ENCODE peak calls at places on chromosomes 6 and 20, in four cellular contexts. Q is GM23338, Y is SK-N-SH, R is K562. A is an unnamed sample.

GRCh38 chr20:37194616-37195015 is 15.3 kb upstream of the MROH8 start:
- DNase-seq in Q (no peak), Y (no peak), R (no peak), A (no peak)

GRCh38 chr6:17015144-17015543 is 86.7 kb upstream of the STMND1 start:
- DNase-seq in Q (no peak), Y (no peak), R (no peak), A (no peak)

GRCh38 chr6:121430514-121431460 is 4.7 kb upstream of the GJA1 start:
- DNase-seq in Q (peak; percentile 70), Y (peak; percentile 50), R (no peak), A (no peak)

GRCh38 chr20:36666181-36666740 is 20.3 kb upstream of the SLA2 start:
- DNase-seq in Q (no peak), Y (no peak), R (no peak), A (no peak)

GRCh38 chr20:62056377-62056776 is 9.3 kb downstream of the TAF4 start:
- DNase-seq in Q (no peak), Y (no peak), R (no peak), A (no peak)

GRCh38 chr20:13212750-13213149 is 8.3 kb upstream of the ISM1 start:
- DNase-seq in Q (no peak), Y (no peak), R (no peak), A (no peak)

GRCh38 chr20:7806831-7807230 is 133.4 kb downstream of the HAO1 start:
- DNase-seq in Q (no peak), Y (no peak), R (no peak), A (no peak)

GRCh38 chr20:57573893-57574292 is 13.0 kb downstream of the PCK1 start:
- DNase-seq in Q (peak; percentile 50), Y (no peak), R (peak; percentile 65), A (no peak)

GRCh38 chr6:113586413-113586812 is 270.7 kb upstream of the MARCKS start:
- DNase-seq in Q (no peak), Y (no peak), R (no peak), A (no peak)

GRCh38 chr20:23684261-23684660 is 4.6 kb downstream of the CST4 start:
- DNase-seq in Q (no peak), Y (no peak), R (no peak), A (no peak)

GRCh38 chr6:165636415-165637048 is 26.5 kb downstream of the PDE10A start:
- DNase-seq in Q (peak; percentile 85), Y (no peak), R (no peak), A (no peak)

GRCh38 chr6:43093361-43094289 is 17.5 kb downstream of the PTK7 start:
- DNase-seq in Q (peak; percentile 54), Y (no peak), R (peak; percentile 68), A (peak; percentile 64)

GRCh38 chr6:146861716-146862115 is 262.9 kb downstream of the ADGB start:
- DNase-seq in Q (no peak), Y (no peak), R (no peak), A (no peak)

GRCh38 chr20:38926934-38927616 is 858 bp downstream of the FAM83D start:
- DNase-seq in Q (no peak), Y (no peak), R (no peak), A (no peak)

GRCh38 chr6:158958504-158959386 is 41.3 kb downstream of the RSPH3 start:
- DNase-seq in Q (no peak), Y (no peak), R (no peak), A (no peak)

GRCh38 chr20:1508576-1508975 is 17.4 kb upstream of the SIRPB2 start:
- DNase-seq in Q (no peak), Y (no peak), R (no peak), A (no peak)

GRCh38 chr20:15976047-15976731 is 597.1 kb downstream of the KIF16B start:
- DNase-seq in Q (peak; percentile 85), Y (no peak), R (no peak), A (no peak)

GRCh38 chr20:50895111-50895830 is 36.0 kb downstream of the ADNP start:
- DNase-seq in Q (no peak), Y (no peak), R (no peak), A (no peak)

GRCh38 chr6:41715779-41716515 is 19.5 kb downstream of the TFEB start:
- DNase-seq in Q (no peak), Y (no peak), R (no peak), A (no peak)

GRCh38 chr20:24701668-24702067 is 232.2 kb downstream of the SYNDIG1 start:
- DNase-seq in Q (no peak), Y (no peak), R (no peak), A (no peak)

GRCh38 chr6:160667854-160668481 is 3.9 kb upstream of the LPA start:
- DNase-seq in Q (peak; percentile 63), Y (peak; percentile 26), R (peak; percentile 70), A (peak; percentile 25)

GRCh38 chr6:111765681-111766523 is 107.3 kb downstream of the FYN start:
- DNase-seq in Q (no peak), Y (no peak), R (no peak), A (no peak)

GRCh38 chr20:38997622-38998021 is 35.5 kb downstream of the DHX35 start:
- DNase-seq in Q (peak; percentile 17), Y (no peak), R (peak; percentile 62), A (no peak)

GRCh38 chr6:37860226-37860839 is 40.8 kb downstream of the ZFAND3 start:
- DNase-seq in Q (peak; percentile 77), Y (peak; percentile 31), R (no peak), A (no peak)

GRCh38 chr20:57006411-57007170 is 259.9 kb downstream of the BMP7 start:
- DNase-seq in Q (no peak), Y (no peak), R (no peak), A (no peak)

GRCh38 chr6:109308018-109308492 is 74.2 kb downstream of the CD164 start:
- DNase-seq in Q (no peak), Y (no peak), R (peak; percentile 75), A (peak; percentile 27)

GRCh38 chr20:63741676-63742380 is 2.3 kb downstream of the SLC2A4RG start:
- DNase-seq in Q (no peak), Y (no peak), R (peak; percentile 12), A (no peak)

GRCh38 chr6:14088600-14089168 is 28.9 kb upstream of the CD83 start:
- DNase-seq in Q (no peak), Y (no peak), R (no peak), A (no peak)

GRCh38 chr6:336159-337114 is 44.1 kb downstream of the DUSP22 start:
- DNase-seq in Q (no peak), Y (no peak), R (no peak), A (no peak)

GRCh38 chr6:5173862-5174643 is 86.7 kb downstream of the LYRM4 start:
- DNase-seq in Q (peak; percentile 33), Y (no peak), R (no peak), A (no peak)

GRCh38 chr6:149846321-149846720 is 17.8 kb downstream of the LRP11 start:
- DNase-seq in Q (no peak), Y (no peak), R (no peak), A (no peak)

GRCh38 chr20:29762620-29763019 is 1494.8 kb upstream of the DEFB115 start:
- DNase-seq in Q (no peak), Y (no peak), R (no peak), A (no peak)

GRCh38 chr20:14879020-14879697 is 541.7 kb upstream of the FLRT3 start:
- DNase-seq in Q (no peak), Y (no peak), R (no peak), A (peak; percentile 30)

DNA sequence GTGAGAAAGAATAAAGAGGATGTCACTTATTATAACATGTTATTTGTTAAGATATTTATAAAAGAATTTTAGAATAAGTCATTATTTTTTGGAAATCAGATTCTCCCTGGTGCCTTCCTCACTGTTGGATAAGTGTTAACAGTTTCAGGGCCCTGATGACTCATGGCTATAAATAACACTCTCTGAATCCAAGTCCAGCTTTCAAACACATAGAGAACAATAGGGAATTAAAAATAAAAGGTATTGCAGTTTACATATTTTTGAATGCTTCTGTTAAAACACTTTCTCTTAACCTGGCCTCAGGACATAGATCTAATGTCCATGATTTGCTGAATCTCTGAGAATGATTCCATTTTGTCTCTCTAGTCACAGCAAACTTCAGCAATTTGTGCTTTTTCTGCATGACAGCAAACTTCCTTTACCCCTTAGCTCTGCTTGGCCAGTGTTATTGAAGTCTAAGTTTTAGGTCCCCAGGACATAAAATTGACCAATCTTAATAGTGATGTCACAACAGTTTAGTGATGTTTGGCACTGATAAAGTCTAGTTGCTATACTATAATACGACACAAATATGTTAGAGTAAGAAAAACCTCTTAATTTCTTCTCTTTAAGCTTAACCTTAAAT is 1192.4 kb upstream of the CITED2 start:
- DNase-seq in Q (no peak), Y (no peak), R (no peak), A (no peak)
- TF ChIP-seq CTCF in Q (no peak), Y (no peak), R (no peak), A (no peak)

GRCh38 chr6:7887278-7887991 is 23.2 kb downstream of the TXNDC5 start:
- DNase-seq in Q (no peak), Y (no peak), R (no peak), A (no peak)
- TF ChIP-seq POLR2AphosphoS5 in Q (no peak), Y (no peak), R (no peak), A (no peak)

GRCh38 chr6:157492249-157492648 is 111.3 kb downstream of the ZDHHC14 start:
- DNase-seq in Q (no peak), Y (no peak), R (no peak), A (no peak)

GRCh38 chr6:157492741-157493140 is 111.8 kb downstream of the ZDHHC14 start:
- DNase-seq in Q (no peak), Y (no peak), R (no peak), A (no peak)

GRCh38 chr6:157493173-157493572 is 112.2 kb downstream of the ZDHHC14 start:
- DNase-seq in Q (no peak), Y (no peak), R (no peak), A (no peak)

GRCh38 chr6:157490870-157491269 is 109.9 kb downstream of the ZDHHC14 start:
- DNase-seq in Q (no peak), Y (no peak), R (no peak), A (no peak)

DNA sequence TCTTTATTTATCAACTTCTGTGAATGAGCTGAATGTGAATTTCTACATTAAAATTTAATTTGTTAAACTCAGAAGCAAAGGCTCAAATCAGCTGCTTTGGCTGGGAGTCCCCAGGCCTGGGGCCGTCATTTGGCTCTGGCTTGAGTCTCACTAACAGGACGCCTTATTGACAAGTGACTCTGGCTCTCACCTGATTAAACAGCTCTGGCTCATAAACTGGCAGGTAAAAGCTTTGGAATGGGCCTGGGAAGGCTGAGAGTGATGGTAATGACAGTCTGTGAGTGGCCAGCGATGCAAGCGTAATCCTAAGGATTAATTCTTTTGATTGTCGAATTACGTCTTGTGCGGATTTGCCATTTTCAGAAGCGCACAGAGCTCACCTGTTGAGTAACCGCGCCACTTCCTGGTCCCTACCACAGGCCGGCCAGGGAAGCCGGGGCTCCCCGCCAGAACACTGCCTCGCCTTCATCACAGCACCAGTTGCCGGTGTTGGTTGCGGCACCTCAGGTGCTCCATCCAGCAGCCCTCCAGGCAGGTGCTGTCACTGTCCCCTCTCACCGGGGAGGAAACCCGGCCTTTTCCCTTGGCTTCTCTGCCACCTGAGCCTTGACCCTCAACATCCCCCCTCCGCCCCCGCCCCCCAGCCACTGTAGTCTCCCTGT is 110.7 kb downstream of the ZDHHC14 start:
- DNase-seq in Q (no peak), Y (no peak), R (no peak), A (no peak)
- TF ChIP-seq REST in Q (no peak), Y (no peak), R (no peak), A (no peak)

GRCh38 chr6:140372064-140372463 is 997.6 kb upstream of the CITED2 start:
- DNase-seq in Q (no peak), Y (no peak), R (no peak), A (no peak)

GRCh38 chr6:140371360-140371870 is 997.0 kb upstream of the CITED2 start:
- DNase-seq in Q (no peak), Y (no peak), R (no peak), A (no peak)

GRCh38 chr6:140380371-140381218 is 1006.1 kb upstream of the CITED2 start:
- DNase-seq in Q (no peak), Y (no peak), R (no peak), A (no peak)

GRCh38 chr6:140379919-140380318 is 1005.5 kb upstream of the CITED2 start:
- DNase-seq in Q (no peak), Y (no peak), R (no peak), A (no peak)

GRCh38 chr6:140376209-140376608 is 1001.8 kb upstream of the CITED2 start:
- DNase-seq in Q (no peak), Y (no peak), R (no peak), A (no peak)
- TF ChIP-seq CTCF in Q (no peak), Y (no peak), R (no peak), A (no peak)

A was measured in Panc1.